ENCODE peak calls at places on chromosome 5, in eight cellular contexts. Z is adrenal gland, E is fibroblast of lung, M is brain microvascular endothelial cell, D is NCI-H460, H is GM13976, J is substantia nigra, K is AG04450. W is an unnamed sample.
A peak's percentile ranks its signal among the peaks of the same experiment; 100 is the strongest.

GRCh38 chr5:9062873-9063272 is 483.0 kb downstream of the SEMA5A start:
- DNase-seq in E (no peak), Z (no peak), K (no peak), M (no peak), J (no peak), H (peak; percentile 34), D (no peak), W (no peak)

GRCh38 chr5:83368317-83368716 is 103.2 kb upstream of the VCAN start:
- DNase-seq in K (peak; percentile 36), H (no peak), M (peak; percentile 57), D (no peak), Z (peak; percentile 27), J (no peak), E (peak; percentile 91), W (no peak)

GRCh38 chr5:61333351-61334223 is 1.5 kb downstream of the ZSWIM6 start:
- DNase-seq in K (no peak), Z (peak; percentile 58), E (peak; percentile 33), H (peak; percentile 54), M (no peak), D (no peak), J (no peak), W (no peak)

GRCh38 chr5:40518511-40518917 is 161.2 kb upstream of the PTGER4 start:
- DNase-seq in K (peak; percentile 4), Z (no peak), D (no peak), M (peak; percentile 55), J (no peak), E (peak; percentile 22), H (no peak), W (no peak)

GRCh38 chr5:53425598-53426516 is 54.6 kb upstream of the FST start:
- DNase-seq in Z (no peak), D (peak; percentile 51), K (no peak), E (peak; percentile 39), J (no peak), H (peak; percentile 21), M (no peak), W (no peak)

GRCh38 chr5:125286266-125286665 is 539.8 kb upstream of the ZNF608 start:
- DNase-seq in M (no peak), E (no peak), J (no peak), D (no peak), H (no peak), K (no peak), Z (no peak), W (no peak)

GRCh38 chr5:96733771-96734498 is 71.8 kb downstream of the CAST start:
- DNase-seq in D (no peak), E (peak; percentile 33), K (no peak), Z (no peak), M (no peak), H (no peak), J (no peak), W (no peak)

GRCh38 chr5:117888688-117889087 is 1099.7 kb downstream of the DTWD2 start:
- DNase-seq in K (no peak), H (peak; percentile 21), J (no peak), D (no peak), E (no peak), Z (no peak), M (no peak), W (no peak)

GRCh38 chr5:169719360-169720314 is 82.6 kb downstream of the DOCK2 start:
- DNase-seq in M (no peak), E (no peak), Z (no peak), D (no peak), K (no peak), H (peak; percentile 44), J (no peak), W (no peak)